ENCODE peak calls at places on chromosomes 7 and 10, in five cellular contexts. P, O, Q, Y and G are unnamed samples.
A peak's percentile ranks its signal among the peaks of the same experiment; 100 is the strongest.

GRCh38 chr10:33801705-33802104 is 467.2 kb upstream of the NRP1 start:
- DNase-seq in P (peak; percentile 56), O (no peak), Q (no peak), Y (peak; percentile 21), G (no peak)

GRCh38 chr7:47580811-47581331 is 1.0 kb downstream of the TNS3 start:
- DNase-seq in P (no peak), O (no peak), Q (no peak), Y (no peak), G (no peak)

GRCh38 chr10:126092806-126093205 is 196.4 kb downstream of the FANK1 start:
- DNase-seq in P (no peak), O (no peak), Q (no peak), Y (peak; percentile 41), G (no peak)

GRCh38 chr7:64887756-64888508 is 15.1 kb upstream of the ZNF273 start:
- DNase-seq in P (no peak), O (no peak), Q (peak; percentile 43), Y (no peak), G (no peak)

GRCh38 chr10:101018600-101019439 is 12.1 kb downstream of the PDZD7 start:
- DNase-seq in P (no peak), O (no peak), Q (peak; percentile 57), Y (no peak), G (peak; percentile 83)

GRCh38 chr7:35467456-35467978 is 213.6 kb upstream of the TBX20 start:
- DNase-seq in P (no peak), O (no peak), Q (no peak), Y (no peak), G (no peak)

GRCh38 chr10:86958109-86958830 is at the start of gene SNCG:
- DNase-seq in P (no peak), O (no peak), Q (no peak), Y (no peak), G (peak; percentile 43)

GRCh38 chr7:33854951-33855350 is 50.4 kb upstream of the BMPER start:
- DNase-seq in P (no peak), O (no peak), Q (no peak), Y (peak; percentile 85), G (no peak)

GRCh38 chr10:30231709-30232108 is 117.4 kb downstream of the MTPAP start:
- DNase-seq in P (no peak), O (no peak), Q (no peak), Y (no peak), G (no peak)

GRCh38 chr10:14880201-14880600 is 1.5 kb downstream of the SUV39H2 start:
- DNase-seq in P (no peak), O (no peak), Q (no peak), Y (no peak), G (no peak)

GRCh38 chr7:121752706-121753105 is 120.3 kb upstream of the PTPRZ1 start:
- DNase-seq in P (no peak), O (no peak), Q (no peak), Y (no peak), G (no peak)

GRCh38 chr10:104659809-104660208 is 18.7 kb downstream of the SORCS3 start:
- DNase-seq in P (no peak), O (no peak), Q (no peak), Y (no peak), G (no peak)

GRCh38 chr7:114217026-114217425 is 197.6 kb upstream of the FOXP2 start:
- DNase-seq in P (no peak), O (no peak), Q (no peak), Y (no peak), G (no peak)

GRCh38 chr7:21923663-21924062 is 22.0 kb downstream of the CDCA7L start:
- DNase-seq in P (no peak), O (no peak), Q (no peak), Y (no peak), G (no peak)

GRCh38 chr10:130029209-130029608 is 65.1 kb upstream of the EBF3 start:
- DNase-seq in P (no peak), O (no peak), Q (no peak), Y (no peak), G (peak; percentile 3)

GRCh38 chr7:45690762-45691150 is 116.6 kb downstream of the ADCY1 start:
- DNase-seq in P (no peak), O (no peak), Q (no peak), Y (no peak), G (no peak)

GRCh38 chr7:24123061-24123460 is 160.9 kb upstream of the NPY start:
- DNase-seq in P (no peak), O (no peak), Q (no peak), Y (no peak), G (no peak)

GRCh38 chr10:38156416-38157269 is 62.5 kb downstream of the ZNF37A start:
- DNase-seq in P (no peak), O (no peak), Q (no peak), Y (no peak), G (no peak)

GRCh38 chr7:150451097-150451793 is 815 bp downstream of the GIMAP8 start:
- DNase-seq in P (peak; percentile 32), O (peak; percentile 51), Q (peak; percentile 62), Y (no peak), G (peak; percentile 66)

GRCh38 chr10:7409045-7409731 is 1.6 kb downstream of the SFMBT2 start:
- DNase-seq in P (no peak), O (peak; percentile 42), Q (peak; percentile 49), Y (no peak), G (no peak)

GRCh38 chr10:78763651-78764395 is 304.9 kb upstream of the ZMIZ1 start:
- DNase-seq in P (no peak), O (no peak), Q (no peak), Y (no peak), G (no peak)

GRCh38 chr10:127243490-127244272 is 47.3 kb upstream of the INSYN2A start:
- DNase-seq in P (no peak), O (peak; percentile 35), Q (peak; percentile 15), Y (no peak), G (no peak)

GRCh38 chr10:86486856-86487255 is 34.7 kb downstream of the WAPL start:
- DNase-seq in P (no peak), O (no peak), Q (no peak), Y (no peak), G (no peak)

GRCh38 chr10:34092891-34093290 is 722.2 kb downstream of the PARD3 start:
- DNase-seq in P (no peak), O (no peak), Q (no peak), Y (peak; percentile 39), G (no peak)

GRCh38 chr10:89662596-89662995 is 17.6 kb upstream of the PANK1 start:
- DNase-seq in P (no peak), O (no peak), Q (no peak), Y (no peak), G (no peak)

GRCh38 chr10:70528726-70529362 is 50.3 kb downstream of the PALD1 start:
- DNase-seq in P (no peak), O (no peak), Q (no peak), Y (no peak), G (no peak)

GRCh38 chr10:17199351-17199804 is 2.1 kb downstream of the TRDMT1 start:
- DNase-seq in P (no peak), O (no peak), Q (no peak), Y (no peak), G (no peak)

GRCh38 chr7:157503229-157503628 is 166.4 kb downstream of the DNAJB6 start:
- DNase-seq in P (no peak), O (no peak), Q (no peak), Y (no peak), G (no peak)

GRCh38 chr10:6108631-6109443 is 20.0 kb downstream of the RBM17 start:
- DNase-seq in P (no peak), O (peak; percentile 50), Q (peak; percentile 32), Y (no peak), G (no peak)

GRCh38 chr10:79224263-79224949 is 122.9 kb upstream of the PPIF start:
- DNase-seq in P (no peak), O (no peak), Q (no peak), Y (no peak), G (no peak)

GRCh38 chr10:72803119-72803505 is 90.4 kb upstream of the OIT3 start:
- DNase-seq in P (no peak), O (no peak), Q (no peak), Y (no peak), G (no peak)

GRCh38 chr7:19421871-19422270 is 276.6 kb upstream of the FERD3L start:
- DNase-seq in P (no peak), O (no peak), Q (no peak), Y (no peak), G (no peak)

GRCh38 chr7:33836797-33837355 is 68.5 kb upstream of the BMPER start:
- DNase-seq in P (no peak), O (peak; percentile 23), Q (no peak), Y (no peak), G (no peak)

GRCh38 chr10:96706331-96706853 is 13.9 kb downstream of the PIK3AP1 start:
- DNase-seq in P (no peak), O (no peak), Q (no peak), Y (no peak), G (no peak)

GRCh38 chr10:100509241-100509640 is 10.4 kb downstream of the SEC31B start:
- DNase-seq in P (no peak), O (peak; percentile 89), Q (peak; percentile 23), Y (no peak), G (no peak)

GRCh38 chr10:71520042-71520441 is 123.3 kb downstream of the CDH23 start:
- DNase-seq in P (no peak), O (no peak), Q (no peak), Y (no peak), G (no peak)

GRCh38 chr10:110679633-110680472 is 35.7 kb downstream of the RBM20 start:
- DNase-seq in P (peak; percentile 79), O (no peak), Q (no peak), Y (no peak), G (no peak)

GRCh38 chr7:137007001-137007725 is 138.7 kb downstream of the CHRM2 start:
- DNase-seq in P (no peak), O (no peak), Q (no peak), Y (no peak), G (no peak)

GRCh38 chr7:47516985-47517590 is 64.8 kb downstream of the TNS3 start:
- DNase-seq in P (no peak), O (no peak), Q (no peak), Y (no peak), G (peak; percentile 79)